ENCODE peak calls at places on chromosome 2, in nine cellular contexts. L, Z, G, H, Y, Q, D, B and X are unnamed samples.

GRCh38 chr2:234304945-234305344 is 191.9 kb downstream of the ARL4C start:
- DNase-seq in L (no peak), Z (no peak), G (peak), H (no peak), Y (no peak), Q (no peak), D (peak), B (no peak), X (peak)

GRCh38 chr2:117980381-117980780 is 33.5 kb downstream of the CCDC93 start:
- DNase-seq in L (no peak), Z (no peak), G (no peak), H (no peak), Y (no peak), Q (peak), D (peak), B (no peak), X (peak)

GRCh38 chr2:206457188-206457634 is 13.9 kb downstream of the ADAM23 start:
- DNase-seq in L (no peak), Z (no peak), G (no peak), H (no peak), Y (no peak), Q (peak), D (no peak), B (no peak), X (peak)

GRCh38 chr2:101909760-101910159 is 82.0 kb upstream of the IL1R2 start:
- DNase-seq in L (no peak), Z (no peak), G (no peak), H (no peak), Y (no peak), Q (no peak), D (no peak), B (no peak), X (no peak)

GRCh38 chr2:178256382-178257053 is 62.2 kb downstream of the OSBPL6 start:
- DNase-seq in L (no peak), Z (no peak), G (no peak), H (no peak), Y (no peak), Q (no peak), D (no peak), B (no peak), X (no peak)

GRCh38 chr2:187593098-187593497 is 38.9 kb upstream of the TFPI start:
- DNase-seq in L (no peak), Z (no peak), G (no peak), H (no peak), Y (no peak), Q (no peak), D (no peak), B (no peak), X (no peak)

GRCh38 chr2:189540551-189540950 is 40.0 kb downstream of the SLC40A1 start:
- DNase-seq in L (no peak), Z (no peak), G (no peak), H (no peak), Y (no peak), Q (peak), D (no peak), B (no peak), X (no peak)

GRCh38 chr2:30886101-30886500 is 78.9 kb upstream of the CAPN13 start:
- DNase-seq in L (no peak), Z (no peak), G (no peak), H (no peak), Y (no peak), Q (no peak), D (no peak), B (no peak), X (no peak)